ENCODE peak calls at places on chromosomes 1 and 21, in seven cellular contexts. One of them, this sample, is unnamed.

GRCh38 chr1:65425697-65426096 is 5.2 kb downstream of the LEPR start:
- DNase-seq in GM12864: no peak
- DNase-seq in GM23338: peak
- DNase-seq in ovary: no peak
- DNase-seq in A549: peak
- DNase-seq in endothelial cell: no peak
- DNase-seq in activated B cell treated with CpG ODN at 0.5 μM for 24 hours: no peak
- DNase-seq in this sample: no peak

GRCh38 chr1:2555634-2556276 is 416 bp upstream of the TNFRSF14 start:
- DNase-seq in endothelial cell: no peak
- DNase-seq in ovary: peak
- DNase-seq in A549: no peak
- DNase-seq in GM23338: no peak
- DNase-seq in activated B cell treated with CpG ODN at 0.5 μM for 24 hours: peak
- DNase-seq in GM12864: peak
- DNase-seq in this sample: peak

GRCh38 chr1:62093261-62093660 is 101.4 kb upstream of the L1TD1 start:
- DNase-seq in GM23338: no peak
- DNase-seq in A549: no peak
- DNase-seq in ovary: no peak
- DNase-seq in endothelial cell: no peak
- DNase-seq in GM12864: no peak
- DNase-seq in activated B cell treated with CpG ODN at 0.5 μM for 24 hours: no peak
- DNase-seq in this sample: no peak

GRCh38 chr1:179867493-179868330 is 9.9 kb downstream of the TOR1AIP2 start:
- DNase-seq in activated B cell treated with CpG ODN at 0.5 μM for 24 hours: peak
- DNase-seq in ovary: no peak
- DNase-seq in GM12864: no peak
- DNase-seq in GM23338: peak
- DNase-seq in A549: peak
- DNase-seq in endothelial cell: peak
- DNase-seq in this sample: peak

GRCh38 chr1:47759581-47760247 is 237.5 kb downstream of the TRABD2B start:
- DNase-seq in A549: no peak
- DNase-seq in activated B cell treated with CpG ODN at 0.5 μM for 24 hours: no peak
- DNase-seq in GM12864: no peak
- DNase-seq in GM23338: peak
- DNase-seq in ovary: no peak
- DNase-seq in endothelial cell: no peak
- DNase-seq in this sample: no peak

GRCh38 chr1:33966346-33967141 is 102.7 kb downstream of the HMGB4 start:
- DNase-seq in GM12864: no peak
- DNase-seq in ovary: no peak
- DNase-seq in endothelial cell: no peak
- DNase-seq in GM23338: peak
- DNase-seq in A549: no peak
- DNase-seq in activated B cell treated with CpG ODN at 0.5 μM for 24 hours: no peak
- DNase-seq in this sample: no peak

GRCh38 chr1:18398791-18399551 is 81.8 kb upstream of the KLHDC7A start:
- DNase-seq in GM12864: no peak
- DNase-seq in A549: no peak
- DNase-seq in activated B cell treated with CpG ODN at 0.5 μM for 24 hours: no peak
- DNase-seq in GM23338: peak
- DNase-seq in endothelial cell: no peak
- DNase-seq in ovary: no peak
- DNase-seq in this sample: no peak

GRCh38 chr1:39406533-39407478 is 84.6 kb upstream of the BMP8A start:
- DNase-seq in endothelial cell: no peak
- DNase-seq in activated B cell treated with CpG ODN at 0.5 μM for 24 hours: no peak
- DNase-seq in GM12864: no peak
- DNase-seq in GM23338: no peak
- DNase-seq in A549: no peak
- DNase-seq in ovary: no peak
- DNase-seq in this sample: no peak

GRCh38 chr21:14773777-14774345 is 227.7 kb upstream of the SAMSN1 start:
- DNase-seq in GM23338: peak
- DNase-seq in activated B cell treated with CpG ODN at 0.5 μM for 24 hours: peak
- DNase-seq in GM12864: no peak
- DNase-seq in A549: no peak
- DNase-seq in ovary: no peak
- DNase-seq in endothelial cell: peak
- DNase-seq in this sample: no peak

GRCh38 chr1:99728494-99729235 is 37.8 kb downstream of the FRRS1 start:
- DNase-seq in GM23338: peak
- DNase-seq in ovary: no peak
- DNase-seq in GM12864: no peak
- DNase-seq in endothelial cell: peak
- DNase-seq in A549: peak
- DNase-seq in activated B cell treated with CpG ODN at 0.5 μM for 24 hours: no peak
- DNase-seq in this sample: no peak

GRCh38 chr1:167344112-167344511 is 123.4 kb downstream of the POU2F1 start:
- DNase-seq in A549: no peak
- DNase-seq in ovary: no peak
- DNase-seq in GM12864: no peak
- DNase-seq in activated B cell treated with CpG ODN at 0.5 μM for 24 hours: no peak
- DNase-seq in endothelial cell: no peak
- DNase-seq in GM23338: no peak
- DNase-seq in this sample: no peak

GRCh38 chr1:41710980-41711379 is 207.7 kb downstream of the HIVEP3 start:
- DNase-seq in ovary: no peak
- DNase-seq in GM12864: no peak
- DNase-seq in GM23338: no peak
- DNase-seq in activated B cell treated with CpG ODN at 0.5 μM for 24 hours: peak
- DNase-seq in A549: no peak
- DNase-seq in endothelial cell: no peak
- DNase-seq in this sample: no peak

GRCh38 chr21:44528634-44528995 is 11.4 kb downstream of the KRTAP10-1 start:
- DNase-seq in A549: no peak
- DNase-seq in activated B cell treated with CpG ODN at 0.5 μM for 24 hours: no peak
- DNase-seq in endothelial cell: no peak
- DNase-seq in ovary: no peak
- DNase-seq in GM12864: no peak
- DNase-seq in GM23338: no peak
- DNase-seq in this sample: no peak

GRCh38 chr1:36330940-36331339 is 7.5 kb upstream of the EVA1B start:
- DNase-seq in activated B cell treated with CpG ODN at 0.5 μM for 24 hours: no peak
- DNase-seq in endothelial cell: no peak
- DNase-seq in GM23338: no peak
- DNase-seq in A549: no peak
- DNase-seq in ovary: no peak
- DNase-seq in GM12864: no peak
- DNase-seq in this sample: no peak

GRCh38 chr21:28333455-28334108 is 659.1 kb downstream of the LTN1 start:
- DNase-seq in activated B cell treated with CpG ODN at 0.5 μM for 24 hours: no peak
- DNase-seq in GM23338: no peak
- DNase-seq in GM12864: no peak
- DNase-seq in A549: no peak
- DNase-seq in endothelial cell: no peak
- DNase-seq in ovary: no peak
- DNase-seq in this sample: no peak

GRCh38 chr1:110916669-110917306 is 43.8 kb downstream of the CD53 start:
- DNase-seq in ovary: no peak
- DNase-seq in GM23338: no peak
- DNase-seq in activated B cell treated with CpG ODN at 0.5 μM for 24 hours: no peak
- DNase-seq in GM12864: peak
- DNase-seq in endothelial cell: no peak
- DNase-seq in A549: peak
- DNase-seq in this sample: no peak

GRCh38 chr1:22502167-22502566 is 50.5 kb downstream of the ZBTB40 start:
- DNase-seq in GM23338: no peak
- DNase-seq in GM12864: no peak
- DNase-seq in A549: no peak
- DNase-seq in activated B cell treated with CpG ODN at 0.5 μM for 24 hours: no peak
- DNase-seq in endothelial cell: no peak
- DNase-seq in ovary: no peak
- DNase-seq in this sample: no peak

GRCh38 chr1:214426420-214426812 is 125.0 kb downstream of the PTPN14 start:
- DNase-seq in activated B cell treated with CpG ODN at 0.5 μM for 24 hours: no peak
- DNase-seq in ovary: no peak
- DNase-seq in endothelial cell: no peak
- DNase-seq in GM12864: no peak
- DNase-seq in GM23338: no peak
- DNase-seq in A549: no peak
- DNase-seq in this sample: no peak

GRCh38 chr1:82377201-82377884 is 576.6 kb downstream of the ADGRL2 start:
- DNase-seq in GM23338: peak
- DNase-seq in endothelial cell: no peak
- DNase-seq in A549: no peak
- DNase-seq in GM12864: no peak
- DNase-seq in activated B cell treated with CpG ODN at 0.5 μM for 24 hours: no peak
- DNase-seq in ovary: no peak
- DNase-seq in this sample: no peak

GRCh38 chr1:163161337-163161736 is 41.4 kb downstream of the RGS5 start:
- DNase-seq in GM23338: no peak
- DNase-seq in activated B cell treated with CpG ODN at 0.5 μM for 24 hours: no peak
- DNase-seq in A549: no peak
- DNase-seq in GM12864: no peak
- DNase-seq in ovary: no peak
- DNase-seq in endothelial cell: no peak
- DNase-seq in this sample: no peak

GRCh38 chr1:228315945-228316588 is 90.6 kb downstream of the TRIM11 start:
- DNase-seq in activated B cell treated with CpG ODN at 0.5 μM for 24 hours: peak
- DNase-seq in GM23338: peak
- DNase-seq in ovary: peak
- DNase-seq in GM12864: no peak
- DNase-seq in A549: no peak
- DNase-seq in endothelial cell: no peak
- DNase-seq in this sample: peak

GRCh38 chr1:29698033-29698432 is 461.7 kb downstream of the PTPRU start:
- DNase-seq in GM12864: no peak
- DNase-seq in GM23338: peak
- DNase-seq in endothelial cell: peak
- DNase-seq in ovary: no peak
- DNase-seq in activated B cell treated with CpG ODN at 0.5 μM for 24 hours: no peak
- DNase-seq in A549: peak
- DNase-seq in this sample: no peak
- TF ChIP-seq CTCF in GM12864: peak
- TF ChIP-seq CTCF in GM23338: peak
- TF ChIP-seq CTCF in endothelial cell: peak
- TF ChIP-seq CTCF in ovary: no peak
- TF ChIP-seq CTCF in activated B cell treated with CpG ODN at 0.5 μM for 24 hours: no peak
- TF ChIP-seq CTCF in A549: peak
- TF ChIP-seq CTCF in this sample: no peak

GRCh38 chr1:218705391-218705790 is 360.3 kb downstream of the TGFB2 start:
- DNase-seq in endothelial cell: no peak
- DNase-seq in A549: peak
- DNase-seq in activated B cell treated with CpG ODN at 0.5 μM for 24 hours: no peak
- DNase-seq in GM23338: no peak
- DNase-seq in GM12864: no peak
- DNase-seq in ovary: no peak
- DNase-seq in this sample: no peak

GRCh38 chr1:218701131-218701530 is 356.0 kb downstream of the TGFB2 start:
- DNase-seq in ovary: no peak
- DNase-seq in GM12864: no peak
- DNase-seq in endothelial cell: no peak
- DNase-seq in activated B cell treated with CpG ODN at 0.5 μM for 24 hours: no peak
- DNase-seq in GM23338: no peak
- DNase-seq in A549: no peak
- DNase-seq in this sample: no peak

GRCh38 chr1:218705911-218706893 is 361.1 kb downstream of the TGFB2 start:
- DNase-seq in GM23338: no peak
- DNase-seq in ovary: peak
- DNase-seq in endothelial cell: no peak
- DNase-seq in activated B cell treated with CpG ODN at 0.5 μM for 24 hours: no peak
- DNase-seq in GM12864: no peak
- DNase-seq in A549: peak
- DNase-seq in this sample: no peak

GRCh38 chr1:218702808-218703207 is 357.7 kb downstream of the TGFB2 start:
- DNase-seq in ovary: no peak
- DNase-seq in GM23338: no peak
- DNase-seq in endothelial cell: no peak
- DNase-seq in A549: no peak
- DNase-seq in activated B cell treated with CpG ODN at 0.5 μM for 24 hours: no peak
- DNase-seq in GM12864: no peak
- DNase-seq in this sample: no peak

GRCh38 chr1:218703836-218704235 is 358.7 kb downstream of the TGFB2 start:
- DNase-seq in GM12864: no peak
- DNase-seq in ovary: no peak
- DNase-seq in GM23338: no peak
- DNase-seq in A549: no peak
- DNase-seq in endothelial cell: no peak
- DNase-seq in activated B cell treated with CpG ODN at 0.5 μM for 24 hours: no peak
- DNase-seq in this sample: no peak
- TF ChIP-seq CTCF in GM12864: no peak
- TF ChIP-seq CTCF in ovary: no peak
- TF ChIP-seq CTCF in GM23338: no peak
- TF ChIP-seq CTCF in A549: no peak
- TF ChIP-seq CTCF in endothelial cell: no peak
- TF ChIP-seq CTCF in activated B cell treated with CpG ODN at 0.5 μM for 24 hours: no peak
- TF ChIP-seq CTCF in this sample: no peak

DNA sequence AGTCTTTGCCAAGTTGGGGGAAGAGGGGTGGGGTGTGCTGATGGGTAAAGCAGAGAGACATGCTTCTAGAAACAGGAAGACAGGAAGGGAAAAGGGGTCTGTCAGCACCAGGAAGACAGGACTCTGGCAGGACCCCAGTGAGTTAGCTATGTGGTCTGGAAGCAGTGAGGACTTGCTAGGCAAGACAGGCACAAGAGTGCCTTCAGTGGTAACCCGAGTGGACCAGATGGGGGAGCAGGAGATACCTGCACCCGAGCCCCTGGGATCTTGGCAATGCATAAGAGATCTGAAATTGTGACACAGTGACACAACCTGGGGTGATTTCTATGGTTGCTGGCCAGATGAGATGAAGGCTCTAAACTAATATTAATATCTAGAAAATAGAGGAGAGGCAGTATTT is 7.0 kb downstream of the TLR5 start:
- DNase-seq in A549: no peak
- DNase-seq in endothelial cell: no peak
- DNase-seq in GM12864: no peak
- DNase-seq in GM23338: peak
- DNase-seq in ovary: no peak
- DNase-seq in activated B cell treated with CpG ODN at 0.5 μM for 24 hours: no peak
- DNase-seq in this sample: no peak
- TF ChIP-seq CTCF in A549: no peak
- TF ChIP-seq CTCF in endothelial cell: no peak
- TF ChIP-seq CTCF in GM12864: no peak
- TF ChIP-seq CTCF in GM23338: peak
- TF ChIP-seq CTCF in ovary: no peak
- TF ChIP-seq CTCF in activated B cell treated with CpG ODN at 0.5 μM for 24 hours: no peak
- TF ChIP-seq CTCF in this sample: no peak

GRCh38 chr1:32757213-32757895 is 54.8 kb upstream of the SYNC start:
- DNase-seq in endothelial cell: no peak
- DNase-seq in ovary: no peak
- DNase-seq in activated B cell treated with CpG ODN at 0.5 μM for 24 hours: no peak
- DNase-seq in A549: no peak
- DNase-seq in GM23338: no peak
- DNase-seq in GM12864: no peak
- DNase-seq in this sample: no peak

GRCh38 chr1:32755810-32756159 is 53.2 kb upstream of the SYNC start:
- DNase-seq in A549: no peak
- DNase-seq in ovary: no peak
- DNase-seq in activated B cell treated with CpG ODN at 0.5 μM for 24 hours: no peak
- DNase-seq in GM23338: no peak
- DNase-seq in GM12864: no peak
- DNase-seq in endothelial cell: no peak
- DNase-seq in this sample: no peak

GRCh38 chr1:32755098-32755809 is 52.7 kb upstream of the SYNC start:
- DNase-seq in GM23338: peak
- DNase-seq in ovary: peak
- DNase-seq in GM12864: no peak
- DNase-seq in activated B cell treated with CpG ODN at 0.5 μM for 24 hours: no peak
- DNase-seq in A549: no peak
- DNase-seq in endothelial cell: no peak
- DNase-seq in this sample: no peak

GRCh38 chr1:32754282-32755097 is 51.9 kb upstream of the SYNC start:
- DNase-seq in GM12864: no peak
- DNase-seq in ovary: peak
- DNase-seq in A549: no peak
- DNase-seq in activated B cell treated with CpG ODN at 0.5 μM for 24 hours: no peak
- DNase-seq in endothelial cell: no peak
- DNase-seq in GM23338: peak
- DNase-seq in this sample: no peak

GRCh38 chr1:32753532-32754281 is 51.1 kb upstream of the SYNC start:
- DNase-seq in A549: no peak
- DNase-seq in ovary: peak
- DNase-seq in GM12864: no peak
- DNase-seq in endothelial cell: peak
- DNase-seq in activated B cell treated with CpG ODN at 0.5 μM for 24 hours: peak
- DNase-seq in GM23338: peak
- DNase-seq in this sample: peak
- TF ChIP-seq CTCF in A549: no peak
- TF ChIP-seq CTCF in ovary: no peak
- TF ChIP-seq CTCF in GM12864: no peak
- TF ChIP-seq CTCF in endothelial cell: no peak
- TF ChIP-seq CTCF in activated B cell treated with CpG ODN at 0.5 μM for 24 hours: no peak
- TF ChIP-seq CTCF in GM23338: peak
- TF ChIP-seq CTCF in this sample: no peak